ENCODE peak calls at places on chromosome 3, in ten cellular contexts. One of them, this sample, is unnamed.

GRCh38 chr3:120214161-120214560 is 70.9 kb downstream of the GPR156 start:
- DNase-seq in fibroblast of pulmonary artery: no peak
- DNase-seq in T-helper 9 cell: no peak
- DNase-seq in GM19239: no peak
- DNase-seq in stimulated activated CD4-positive, alpha-beta T cell treated with anti-CD3 and anti-CD28 coated beads, Interleukin-1b, Interleukin-23, amount 100 ng/mL, for 1 hour: no peak
- DNase-seq in stimulated activated naive B cell treated with anti-CD40 and anti-IgM and Interleukin-4, amounts not matched to agents 10 μg/mL and 1 μg/mL and 100 μg/mL, for 72 hours: no peak
- DNase-seq in hippocampal formation: no peak
- DNase-seq in activated gamma-delta T cell treated with Interleukin-2 at 50 U/mL for 16 hours: no peak
- DNase-seq in left ventricle myocardium superior: no peak
- DNase-seq in endothelial cell: no peak
- DNase-seq in this sample: peak; percentile 25

GRCh38 chr3:18124501-18124900 is 300.6 kb downstream of the SATB1 start:
- DNase-seq in fibroblast of pulmonary artery: peak; percentile 29
- DNase-seq in T-helper 9 cell: no peak
- DNase-seq in GM19239: no peak
- DNase-seq in stimulated activated CD4-positive, alpha-beta T cell treated with anti-CD3 and anti-CD28 coated beads, Interleukin-1b, Interleukin-23, amount 100 ng/mL, for 1 hour: no peak
- DNase-seq in stimulated activated naive B cell treated with anti-CD40 and anti-IgM and Interleukin-4, amounts not matched to agents 10 μg/mL and 1 μg/mL and 100 μg/mL, for 72 hours: no peak
- DNase-seq in hippocampal formation: no peak
- DNase-seq in activated gamma-delta T cell treated with Interleukin-2 at 50 U/mL for 16 hours: no peak
- DNase-seq in left ventricle myocardium superior: no peak
- DNase-seq in endothelial cell: no peak
- DNase-seq in this sample: no peak

GRCh38 chr3:50612234-50612972 is 829 bp upstream of the CISH start:
- DNase-seq in fibroblast of pulmonary artery: no peak
- DNase-seq in T-helper 9 cell: no peak
- DNase-seq in GM19239: no peak
- DNase-seq in stimulated activated CD4-positive, alpha-beta T cell treated with anti-CD3 and anti-CD28 coated beads, Interleukin-1b, Interleukin-23, amount 100 ng/mL, for 1 hour: no peak
- DNase-seq in stimulated activated naive B cell treated with anti-CD40 and anti-IgM and Interleukin-4, amounts not matched to agents 10 μg/mL and 1 μg/mL and 100 μg/mL, for 72 hours: no peak
- DNase-seq in hippocampal formation: no peak
- DNase-seq in activated gamma-delta T cell treated with Interleukin-2 at 50 U/mL for 16 hours: no peak
- DNase-seq in left ventricle myocardium superior: no peak
- DNase-seq in endothelial cell: no peak
- DNase-seq in this sample: no peak

GRCh38 chr3:18290130-18290529 is 135.0 kb downstream of the SATB1 start:
- DNase-seq in fibroblast of pulmonary artery: no peak
- DNase-seq in T-helper 9 cell: no peak
- DNase-seq in GM19239: no peak
- DNase-seq in stimulated activated CD4-positive, alpha-beta T cell treated with anti-CD3 and anti-CD28 coated beads, Interleukin-1b, Interleukin-23, amount 100 ng/mL, for 1 hour: no peak
- DNase-seq in stimulated activated naive B cell treated with anti-CD40 and anti-IgM and Interleukin-4, amounts not matched to agents 10 μg/mL and 1 μg/mL and 100 μg/mL, for 72 hours: no peak
- DNase-seq in hippocampal formation: no peak
- DNase-seq in activated gamma-delta T cell treated with Interleukin-2 at 50 U/mL for 16 hours: no peak
- DNase-seq in left ventricle myocardium superior: no peak
- DNase-seq in endothelial cell: no peak
- DNase-seq in this sample: no peak

GRCh38 chr3:150265305-150265704 is 142.8 kb upstream of the TSC22D2 start:
- DNase-seq in fibroblast of pulmonary artery: no peak
- DNase-seq in T-helper 9 cell: no peak
- DNase-seq in GM19239: no peak
- DNase-seq in stimulated activated CD4-positive, alpha-beta T cell treated with anti-CD3 and anti-CD28 coated beads, Interleukin-1b, Interleukin-23, amount 100 ng/mL, for 1 hour: no peak
- DNase-seq in stimulated activated naive B cell treated with anti-CD40 and anti-IgM and Interleukin-4, amounts not matched to agents 10 μg/mL and 1 μg/mL and 100 μg/mL, for 72 hours: no peak
- DNase-seq in hippocampal formation: no peak
- DNase-seq in activated gamma-delta T cell treated with Interleukin-2 at 50 U/mL for 16 hours: no peak
- DNase-seq in left ventricle myocardium superior: no peak
- DNase-seq in endothelial cell: no peak
- DNase-seq in this sample: no peak

GRCh38 chr3:118526758-118527526 is 507.7 kb downstream of the IGSF11 start:
- DNase-seq in fibroblast of pulmonary artery: no peak
- DNase-seq in T-helper 9 cell: no peak
- DNase-seq in GM19239: no peak
- DNase-seq in stimulated activated CD4-positive, alpha-beta T cell treated with anti-CD3 and anti-CD28 coated beads, Interleukin-1b, Interleukin-23, amount 100 ng/mL, for 1 hour: no peak
- DNase-seq in stimulated activated naive B cell treated with anti-CD40 and anti-IgM and Interleukin-4, amounts not matched to agents 10 μg/mL and 1 μg/mL and 100 μg/mL, for 72 hours: no peak
- DNase-seq in hippocampal formation: no peak
- DNase-seq in activated gamma-delta T cell treated with Interleukin-2 at 50 U/mL for 16 hours: no peak
- DNase-seq in left ventricle myocardium superior: no peak
- DNase-seq in endothelial cell: no peak
- DNase-seq in this sample: no peak

GRCh38 chr3:111739241-111739952 is 119.7 kb upstream of the PHLDB2 start:
- DNase-seq in fibroblast of pulmonary artery: peak; percentile 73
- DNase-seq in T-helper 9 cell: no peak
- DNase-seq in GM19239: no peak
- DNase-seq in stimulated activated CD4-positive, alpha-beta T cell treated with anti-CD3 and anti-CD28 coated beads, Interleukin-1b, Interleukin-23, amount 100 ng/mL, for 1 hour: no peak
- DNase-seq in stimulated activated naive B cell treated with anti-CD40 and anti-IgM and Interleukin-4, amounts not matched to agents 10 μg/mL and 1 μg/mL and 100 μg/mL, for 72 hours: no peak
- DNase-seq in hippocampal formation: no peak
- DNase-seq in activated gamma-delta T cell treated with Interleukin-2 at 50 U/mL for 16 hours: no peak
- DNase-seq in left ventricle myocardium superior: peak; percentile 59
- DNase-seq in endothelial cell: no peak
- DNase-seq in this sample: no peak

GRCh38 chr3:85821130-85821756 is 862.5 kb downstream of the CADM2 start:
- DNase-seq in fibroblast of pulmonary artery: peak; percentile 1
- DNase-seq in T-helper 9 cell: no peak
- DNase-seq in GM19239: no peak
- DNase-seq in stimulated activated CD4-positive, alpha-beta T cell treated with anti-CD3 and anti-CD28 coated beads, Interleukin-1b, Interleukin-23, amount 100 ng/mL, for 1 hour: no peak
- DNase-seq in stimulated activated naive B cell treated with anti-CD40 and anti-IgM and Interleukin-4, amounts not matched to agents 10 μg/mL and 1 μg/mL and 100 μg/mL, for 72 hours: no peak
- DNase-seq in hippocampal formation: no peak
- DNase-seq in activated gamma-delta T cell treated with Interleukin-2 at 50 U/mL for 16 hours: no peak
- DNase-seq in left ventricle myocardium superior: no peak
- DNase-seq in endothelial cell: peak; percentile 51
- DNase-seq in this sample: no peak

GRCh38 chr3:32002536-32003368 is 21.2 kb downstream of the ZNF860 start:
- DNase-seq in fibroblast of pulmonary artery: no peak
- DNase-seq in T-helper 9 cell: no peak
- DNase-seq in GM19239: no peak
- DNase-seq in stimulated activated CD4-positive, alpha-beta T cell treated with anti-CD3 and anti-CD28 coated beads, Interleukin-1b, Interleukin-23, amount 100 ng/mL, for 1 hour: no peak
- DNase-seq in stimulated activated naive B cell treated with anti-CD40 and anti-IgM and Interleukin-4, amounts not matched to agents 10 μg/mL and 1 μg/mL and 100 μg/mL, for 72 hours: no peak
- DNase-seq in hippocampal formation: no peak
- DNase-seq in activated gamma-delta T cell treated with Interleukin-2 at 50 U/mL for 16 hours: no peak
- DNase-seq in left ventricle myocardium superior: no peak
- DNase-seq in endothelial cell: no peak
- DNase-seq in this sample: no peak

GRCh38 chr3:37955918-37956317 is 34.7 kb upstream of the VILL start:
- DNase-seq in fibroblast of pulmonary artery: no peak
- DNase-seq in T-helper 9 cell: no peak
- DNase-seq in GM19239: no peak
- DNase-seq in stimulated activated CD4-positive, alpha-beta T cell treated with anti-CD3 and anti-CD28 coated beads, Interleukin-1b, Interleukin-23, amount 100 ng/mL, for 1 hour: no peak
- DNase-seq in stimulated activated naive B cell treated with anti-CD40 and anti-IgM and Interleukin-4, amounts not matched to agents 10 μg/mL and 1 μg/mL and 100 μg/mL, for 72 hours: no peak
- DNase-seq in hippocampal formation: no peak
- DNase-seq in activated gamma-delta T cell treated with Interleukin-2 at 50 U/mL for 16 hours: no peak
- DNase-seq in left ventricle myocardium superior: no peak
- DNase-seq in endothelial cell: no peak
- DNase-seq in this sample: no peak

GRCh38 chr3:88113311-88114162 is 36.2 kb upstream of the C3orf38 start:
- DNase-seq in fibroblast of pulmonary artery: peak; percentile 84
- DNase-seq in T-helper 9 cell: peak; percentile 23
- DNase-seq in GM19239: peak; percentile 12
- DNase-seq in stimulated activated CD4-positive, alpha-beta T cell treated with anti-CD3 and anti-CD28 coated beads, Interleukin-1b, Interleukin-23, amount 100 ng/mL, for 1 hour: peak; percentile 17
- DNase-seq in stimulated activated naive B cell treated with anti-CD40 and anti-IgM and Interleukin-4, amounts not matched to agents 10 μg/mL and 1 μg/mL and 100 μg/mL, for 72 hours: peak; percentile 24
- DNase-seq in hippocampal formation: peak; percentile 7
- DNase-seq in activated gamma-delta T cell treated with Interleukin-2 at 50 U/mL for 16 hours: peak; percentile 58
- DNase-seq in left ventricle myocardium superior: no peak
- DNase-seq in endothelial cell: peak; percentile 68
- DNase-seq in this sample: peak; percentile 45

GRCh38 chr3:14780927-14781507 is 37.7 kb upstream of the FGD5 start:
- DNase-seq in fibroblast of pulmonary artery: peak; percentile 63
- DNase-seq in T-helper 9 cell: no peak
- DNase-seq in GM19239: peak; percentile 41
- DNase-seq in stimulated activated CD4-positive, alpha-beta T cell treated with anti-CD3 and anti-CD28 coated beads, Interleukin-1b, Interleukin-23, amount 100 ng/mL, for 1 hour: no peak
- DNase-seq in stimulated activated naive B cell treated with anti-CD40 and anti-IgM and Interleukin-4, amounts not matched to agents 10 μg/mL and 1 μg/mL and 100 μg/mL, for 72 hours: peak; percentile 26
- DNase-seq in hippocampal formation: no peak
- DNase-seq in activated gamma-delta T cell treated with Interleukin-2 at 50 U/mL for 16 hours: no peak
- DNase-seq in left ventricle myocardium superior: peak; percentile 75
- DNase-seq in endothelial cell: peak; percentile 71
- DNase-seq in this sample: no peak

GRCh38 chr3:39290255-39290654 is 10.4 kb upstream of the CX3CR1 start:
- DNase-seq in fibroblast of pulmonary artery: peak; percentile 7
- DNase-seq in T-helper 9 cell: no peak
- DNase-seq in GM19239: no peak
- DNase-seq in stimulated activated CD4-positive, alpha-beta T cell treated with anti-CD3 and anti-CD28 coated beads, Interleukin-1b, Interleukin-23, amount 100 ng/mL, for 1 hour: no peak
- DNase-seq in stimulated activated naive B cell treated with anti-CD40 and anti-IgM and Interleukin-4, amounts not matched to agents 10 μg/mL and 1 μg/mL and 100 μg/mL, for 72 hours: no peak
- DNase-seq in hippocampal formation: no peak
- DNase-seq in activated gamma-delta T cell treated with Interleukin-2 at 50 U/mL for 16 hours: no peak
- DNase-seq in left ventricle myocardium superior: no peak
- DNase-seq in endothelial cell: no peak
- DNase-seq in this sample: no peak

GRCh38 chr3:27221264-27221932 is 147.8 kb downstream of the NEK10 start:
- DNase-seq in fibroblast of pulmonary artery: no peak
- DNase-seq in T-helper 9 cell: no peak
- DNase-seq in GM19239: no peak
- DNase-seq in stimulated activated CD4-positive, alpha-beta T cell treated with anti-CD3 and anti-CD28 coated beads, Interleukin-1b, Interleukin-23, amount 100 ng/mL, for 1 hour: no peak
- DNase-seq in stimulated activated naive B cell treated with anti-CD40 and anti-IgM and Interleukin-4, amounts not matched to agents 10 μg/mL and 1 μg/mL and 100 μg/mL, for 72 hours: no peak
- DNase-seq in hippocampal formation: no peak
- DNase-seq in activated gamma-delta T cell treated with Interleukin-2 at 50 U/mL for 16 hours: no peak
- DNase-seq in left ventricle myocardium superior: no peak
- DNase-seq in endothelial cell: no peak
- DNase-seq in this sample: no peak

GRCh38 chr3:103440539-103441113 is 1005.8 kb downstream of the ZPLD1 start:
- DNase-seq in fibroblast of pulmonary artery: peak; percentile 12
- DNase-seq in T-helper 9 cell: no peak
- DNase-seq in GM19239: peak; percentile 1
- DNase-seq in stimulated activated CD4-positive, alpha-beta T cell treated with anti-CD3 and anti-CD28 coated beads, Interleukin-1b, Interleukin-23, amount 100 ng/mL, for 1 hour: no peak
- DNase-seq in stimulated activated naive B cell treated with anti-CD40 and anti-IgM and Interleukin-4, amounts not matched to agents 10 μg/mL and 1 μg/mL and 100 μg/mL, for 72 hours: no peak
- DNase-seq in hippocampal formation: no peak
- DNase-seq in activated gamma-delta T cell treated with Interleukin-2 at 50 U/mL for 16 hours: no peak
- DNase-seq in left ventricle myocardium superior: no peak
- DNase-seq in endothelial cell: no peak
- DNase-seq in this sample: peak; percentile 20

GRCh38 chr3:52253314-52254260 is 8.0 kb downstream of the PPM1M start:
- DNase-seq in fibroblast of pulmonary artery: peak; percentile 36
- DNase-seq in T-helper 9 cell: peak; percentile 71
- DNase-seq in GM19239: peak; percentile 93
- DNase-seq in stimulated activated CD4-positive, alpha-beta T cell treated with anti-CD3 and anti-CD28 coated beads, Interleukin-1b, Interleukin-23, amount 100 ng/mL, for 1 hour: no peak
- DNase-seq in stimulated activated naive B cell treated with anti-CD40 and anti-IgM and Interleukin-4, amounts not matched to agents 10 μg/mL and 1 μg/mL and 100 μg/mL, for 72 hours: peak; percentile 87
- DNase-seq in hippocampal formation: peak; percentile 53
- DNase-seq in activated gamma-delta T cell treated with Interleukin-2 at 50 U/mL for 16 hours: peak; percentile 86
- DNase-seq in left ventricle myocardium superior: peak; percentile 59
- DNase-seq in endothelial cell: no peak
- DNase-seq in this sample: no peak

GRCh38 chr3:41575754-41576153 is 376.4 kb downstream of the CTNNB1 start:
- DNase-seq in fibroblast of pulmonary artery: no peak
- DNase-seq in T-helper 9 cell: no peak
- DNase-seq in GM19239: no peak
- DNase-seq in stimulated activated CD4-positive, alpha-beta T cell treated with anti-CD3 and anti-CD28 coated beads, Interleukin-1b, Interleukin-23, amount 100 ng/mL, for 1 hour: no peak
- DNase-seq in stimulated activated naive B cell treated with anti-CD40 and anti-IgM and Interleukin-4, amounts not matched to agents 10 μg/mL and 1 μg/mL and 100 μg/mL, for 72 hours: no peak
- DNase-seq in hippocampal formation: peak; percentile 16
- DNase-seq in activated gamma-delta T cell treated with Interleukin-2 at 50 U/mL for 16 hours: no peak
- DNase-seq in left ventricle myocardium superior: peak; percentile 58
- DNase-seq in endothelial cell: no peak
- DNase-seq in this sample: no peak

GRCh38 chr3:77467702-77468407 is 428.0 kb downstream of the ROBO2 start:
- DNase-seq in fibroblast of pulmonary artery: no peak
- DNase-seq in T-helper 9 cell: no peak
- DNase-seq in GM19239: no peak
- DNase-seq in stimulated activated CD4-positive, alpha-beta T cell treated with anti-CD3 and anti-CD28 coated beads, Interleukin-1b, Interleukin-23, amount 100 ng/mL, for 1 hour: no peak
- DNase-seq in stimulated activated naive B cell treated with anti-CD40 and anti-IgM and Interleukin-4, amounts not matched to agents 10 μg/mL and 1 μg/mL and 100 μg/mL, for 72 hours: no peak
- DNase-seq in hippocampal formation: no peak
- DNase-seq in activated gamma-delta T cell treated with Interleukin-2 at 50 U/mL for 16 hours: no peak
- DNase-seq in left ventricle myocardium superior: peak; percentile 31
- DNase-seq in endothelial cell: no peak
- DNase-seq in this sample: peak; percentile 36

GRCh38 chr3:180382781-180383180 is 219.2 kb upstream of the TTC14 start:
- DNase-seq in fibroblast of pulmonary artery: no peak
- DNase-seq in T-helper 9 cell: no peak
- DNase-seq in GM19239: no peak
- DNase-seq in stimulated activated CD4-positive, alpha-beta T cell treated with anti-CD3 and anti-CD28 coated beads, Interleukin-1b, Interleukin-23, amount 100 ng/mL, for 1 hour: no peak
- DNase-seq in stimulated activated naive B cell treated with anti-CD40 and anti-IgM and Interleukin-4, amounts not matched to agents 10 μg/mL and 1 μg/mL and 100 μg/mL, for 72 hours: no peak
- DNase-seq in hippocampal formation: no peak
- DNase-seq in activated gamma-delta T cell treated with Interleukin-2 at 50 U/mL for 16 hours: no peak
- DNase-seq in left ventricle myocardium superior: no peak
- DNase-seq in endothelial cell: no peak
- DNase-seq in this sample: peak; percentile 16

GRCh38 chr3:126452213-126452612 is 23.5 kb downstream of the ZXDC start:
- DNase-seq in fibroblast of pulmonary artery: no peak
- DNase-seq in T-helper 9 cell: no peak
- DNase-seq in GM19239: no peak
- DNase-seq in stimulated activated CD4-positive, alpha-beta T cell treated with anti-CD3 and anti-CD28 coated beads, Interleukin-1b, Interleukin-23, amount 100 ng/mL, for 1 hour: no peak
- DNase-seq in stimulated activated naive B cell treated with anti-CD40 and anti-IgM and Interleukin-4, amounts not matched to agents 10 μg/mL and 1 μg/mL and 100 μg/mL, for 72 hours: no peak
- DNase-seq in hippocampal formation: no peak
- DNase-seq in activated gamma-delta T cell treated with Interleukin-2 at 50 U/mL for 16 hours: no peak
- DNase-seq in left ventricle myocardium superior: no peak
- DNase-seq in endothelial cell: no peak
- DNase-seq in this sample: no peak

This sample was measured in retina.